ENCODE peak calls at places on chromosomes 2 and 18, in seven cellular contexts. One of them, this sample, is unnamed.

GRCh38 chr2:238016526-238016925 is 44.3 kb upstream of the SCLY start:
- DNase-seq in uterus: no peak
- DNase-seq in left cardiac atrium: no peak
- DNase-seq in cardiac fibroblast: no peak
- DNase-seq in heart left ventricle: no peak
- DNase-seq in GM12865: no peak
- DNase-seq in substantia nigra: no peak
- DNase-seq in this sample: no peak

GRCh38 chr2:69943000-69943840 is 18.2 kb downstream of the ASPRV1 start:
- DNase-seq in left cardiac atrium: no peak
- DNase-seq in GM12865: no peak
- DNase-seq in uterus: no peak
- DNase-seq in cardiac fibroblast: no peak
- DNase-seq in substantia nigra: no peak
- DNase-seq in heart left ventricle: no peak
- DNase-seq in this sample: no peak

GRCh38 chr2:150620860-150621259 is 133.4 kb upstream of the RND3 start:
- DNase-seq in uterus: peak; percentile 16
- DNase-seq in cardiac fibroblast: peak; percentile 40
- DNase-seq in substantia nigra: no peak
- DNase-seq in GM12865: no peak
- DNase-seq in heart left ventricle: no peak
- DNase-seq in left cardiac atrium: no peak
- DNase-seq in this sample: no peak

GRCh38 chr2:127566576-127566975 is 31.1 kb downstream of the MYO7B start:
- DNase-seq in left cardiac atrium: no peak
- DNase-seq in uterus: no peak
- DNase-seq in heart left ventricle: peak; percentile 8
- DNase-seq in cardiac fibroblast: no peak
- DNase-seq in GM12865: no peak
- DNase-seq in substantia nigra: no peak
- DNase-seq in this sample: no peak

GRCh38 chr2:95181774-95182173 is 16.2 kb downstream of the ZNF2 start:
- DNase-seq in uterus: no peak
- DNase-seq in left cardiac atrium: no peak
- DNase-seq in cardiac fibroblast: no peak
- DNase-seq in heart left ventricle: no peak
- DNase-seq in GM12865: no peak
- DNase-seq in substantia nigra: no peak
- DNase-seq in this sample: no peak

GRCh38 chr2:119475225-119475856 is 43.7 kb downstream of the TMEM37 start:
- DNase-seq in substantia nigra: no peak
- DNase-seq in left cardiac atrium: no peak
- DNase-seq in cardiac fibroblast: no peak
- DNase-seq in heart left ventricle: no peak
- DNase-seq in uterus: no peak
- DNase-seq in GM12865: no peak
- DNase-seq in this sample: no peak

GRCh38 chr18:63683152-63683551 is 19.6 kb upstream of the SERPINB11 start:
- DNase-seq in substantia nigra: no peak
- DNase-seq in cardiac fibroblast: peak; percentile 90
- DNase-seq in heart left ventricle: no peak
- DNase-seq in GM12865: no peak
- DNase-seq in uterus: no peak
- DNase-seq in left cardiac atrium: no peak
- DNase-seq in this sample: no peak

GRCh38 chr2:116676776-116677175 is 1137.7 kb upstream of the DDX18 start:
- DNase-seq in left cardiac atrium: no peak
- DNase-seq in substantia nigra: no peak
- DNase-seq in heart left ventricle: no peak
- DNase-seq in uterus: no peak
- DNase-seq in GM12865: no peak
- DNase-seq in cardiac fibroblast: no peak
- DNase-seq in this sample: no peak

GRCh38 chr18:3211236-3211992 is 8.4 kb downstream of the MYOM1 start:
- DNase-seq in cardiac fibroblast: peak; percentile 11
- DNase-seq in substantia nigra: no peak
- DNase-seq in left cardiac atrium: no peak
- DNase-seq in uterus: no peak
- DNase-seq in GM12865: no peak
- DNase-seq in heart left ventricle: no peak
- DNase-seq in this sample: no peak

GRCh38 chr2:41962912-41963652 is 84.7 kb upstream of the PKDCC start:
- DNase-seq in cardiac fibroblast: no peak
- DNase-seq in substantia nigra: no peak
- DNase-seq in GM12865: no peak
- DNase-seq in uterus: no peak
- DNase-seq in left cardiac atrium: no peak
- DNase-seq in heart left ventricle: no peak
- DNase-seq in this sample: no peak

GRCh38 chr2:67565761-67566160 is 168.6 kb downstream of the ETAA1 start:
- DNase-seq in uterus: no peak
- DNase-seq in heart left ventricle: no peak
- DNase-seq in GM12865: no peak
- DNase-seq in left cardiac atrium: peak; percentile 44
- DNase-seq in cardiac fibroblast: peak; percentile 89
- DNase-seq in substantia nigra: no peak
- DNase-seq in this sample: no peak

GRCh38 chr18:59900222-59901128 is 679 bp downstream of the PMAIP1 start:
- DNase-seq in substantia nigra: no peak
- DNase-seq in uterus: peak; percentile 16
- DNase-seq in heart left ventricle: peak; percentile 26
- DNase-seq in cardiac fibroblast: peak; percentile 77
- DNase-seq in GM12865: peak; percentile 92
- DNase-seq in left cardiac atrium: peak; percentile 27
- DNase-seq in this sample: no peak

GRCh38 chr2:98634406-98635092 is 26.2 kb downstream of the UNC50 start:
- DNase-seq in substantia nigra: no peak
- DNase-seq in left cardiac atrium: no peak
- DNase-seq in GM12865: peak; percentile 25
- DNase-seq in cardiac fibroblast: no peak
- DNase-seq in uterus: no peak
- DNase-seq in heart left ventricle: no peak
- DNase-seq in this sample: no peak

GRCh38 chr2:101064868-101065549 is 62.9 kb downstream of the RPL31 start:
- DNase-seq in substantia nigra: no peak
- DNase-seq in left cardiac atrium: no peak
- DNase-seq in cardiac fibroblast: peak; percentile 55
- DNase-seq in GM12865: peak; percentile 73
- DNase-seq in uterus: no peak
- DNase-seq in heart left ventricle: no peak
- DNase-seq in this sample: no peak

GRCh38 chr2:240426797-240427721 is 8.4 kb upstream of the GPC1 start:
- DNase-seq in cardiac fibroblast: peak; percentile 71
- DNase-seq in heart left ventricle: peak; percentile 8
- DNase-seq in substantia nigra: no peak
- DNase-seq in left cardiac atrium: no peak
- DNase-seq in uterus: peak; percentile 8
- DNase-seq in GM12865: no peak
- DNase-seq in this sample: no peak

This sample was measured in sciatic nerve.